ENCODE peak calls at places on chromosomes 13 and 19, in six cellular contexts. L, S, Y, B, N and Q are unnamed samples.

GRCh38 chr19:46860846-46861690 is at the start of gene ARHGAP35:
- DNase-seq in S (no peak), L (no peak), N (no peak), B (peak), Y (no peak), Q (no peak)

GRCh38 chr13:44976949-44977583 is 12.2 kb downstream of the NUFIP1 start:
- DNase-seq in Y (peak), B (no peak), S (no peak), L (no peak), N (no peak), Q (no peak)

GRCh38 chr19:41456342-41456918 is 13.5 kb downstream of the ERICH4 start:
- DNase-seq in S (no peak), N (no peak), L (no peak), Y (no peak), B (no peak), Q (no peak)

GRCh38 chr13:103431880-103432279 is 365.7 kb upstream of the SLC10A2 start:
- DNase-seq in S (no peak), L (no peak), Y (no peak), B (no peak), N (no peak), Q (no peak)

GRCh38 chr19:29623726-29624488 is 17.8 kb downstream of the POP4 start:
- DNase-seq in Y (no peak), L (no peak), B (no peak), S (no peak), N (no peak), Q (no peak)

GRCh38 chr13:80783926-80784325 is 443.0 kb upstream of the SPRY2 start:
- DNase-seq in L (no peak), B (peak), S (no peak), Y (no peak), N (no peak), Q (no peak)

GRCh38 chr19:29714953-29715694 is at the start of gene C19orf12:
- DNase-seq in L (peak), B (peak), Y (peak), N (peak), S (no peak), Q (no peak)

GRCh38 chr19:17718988-17719711 is at the start of gene MAP1S:
- DNase-seq in B (peak), S (no peak), N (peak), L (peak), Y (peak), Q (no peak)

GRCh38 chr13:34020388-34020787 is 202.4 kb downstream of the RFC3 start:
- DNase-seq in Y (no peak), B (no peak), L (no peak), N (no peak), S (no peak), Q (no peak)

GRCh38 chr13:93233997-93234416 is 7.4 kb downstream of the GPC6 start:
- DNase-seq in S (no peak), N (no peak), Y (no peak), L (no peak), B (no peak), Q (no peak)

GRCh38 chr19:31745731-31746130 is 396.5 kb upstream of the TSHZ3 start:
- DNase-seq in S (no peak), N (no peak), Y (no peak), L (no peak), B (no peak), Q (no peak)

GRCh38 chr13:76874466-76874865 is 11.7 kb downstream of the KCTD12 start:
- DNase-seq in L (peak), Y (no peak), N (no peak), S (no peak), B (no peak), Q (no peak)

GRCh38 chr19:41691268-41691970 is 3.3 kb upstream of the CEACAM7 start:
- DNase-seq in B (no peak), Y (peak), N (no peak), S (no peak), L (no peak), Q (no peak)

GRCh38 chr19:44596428-44597130 is 16.8 kb upstream of the IGSF23 start:
- DNase-seq in B (no peak), S (no peak), Y (peak), L (no peak), N (no peak), Q (no peak)

GRCh38 chr19:48842744-48843162 is 6.5 kb upstream of the HSD17B14 start:
- DNase-seq in L (no peak), B (no peak), Y (no peak), S (peak), N (peak), Q (no peak)

GRCh38 chr13:91187522-91187921 is 160.0 kb upstream of the MIR17HG start:
- DNase-seq in S (no peak), L (no peak), N (no peak), Y (no peak), B (no peak), Q (no peak)

GRCh38 chr13:45445053-45445452 is 19.7 kb upstream of the COG3 start:
- DNase-seq in L (no peak), N (no peak), Y (no peak), S (no peak), B (no peak), Q (no peak)

GRCh38 chr19:2616741-2617392 is 85.6 kb downstream of the GNG7 start:
- DNase-seq in L (no peak), S (no peak), B (no peak), Y (peak), N (peak), Q (no peak)

GRCh38 chr13:22455036-22455435 is 725.7 kb upstream of the SGCG start:
- DNase-seq in B (no peak), N (no peak), S (no peak), L (no peak), Y (no peak), Q (no peak)

GRCh38 chr13:108158746-108159145 is 56.6 kb downstream of the LIG4 start:
- DNase-seq in S (no peak), N (no peak), B (no peak), L (no peak), Y (no peak), Q (no peak)

DNA sequence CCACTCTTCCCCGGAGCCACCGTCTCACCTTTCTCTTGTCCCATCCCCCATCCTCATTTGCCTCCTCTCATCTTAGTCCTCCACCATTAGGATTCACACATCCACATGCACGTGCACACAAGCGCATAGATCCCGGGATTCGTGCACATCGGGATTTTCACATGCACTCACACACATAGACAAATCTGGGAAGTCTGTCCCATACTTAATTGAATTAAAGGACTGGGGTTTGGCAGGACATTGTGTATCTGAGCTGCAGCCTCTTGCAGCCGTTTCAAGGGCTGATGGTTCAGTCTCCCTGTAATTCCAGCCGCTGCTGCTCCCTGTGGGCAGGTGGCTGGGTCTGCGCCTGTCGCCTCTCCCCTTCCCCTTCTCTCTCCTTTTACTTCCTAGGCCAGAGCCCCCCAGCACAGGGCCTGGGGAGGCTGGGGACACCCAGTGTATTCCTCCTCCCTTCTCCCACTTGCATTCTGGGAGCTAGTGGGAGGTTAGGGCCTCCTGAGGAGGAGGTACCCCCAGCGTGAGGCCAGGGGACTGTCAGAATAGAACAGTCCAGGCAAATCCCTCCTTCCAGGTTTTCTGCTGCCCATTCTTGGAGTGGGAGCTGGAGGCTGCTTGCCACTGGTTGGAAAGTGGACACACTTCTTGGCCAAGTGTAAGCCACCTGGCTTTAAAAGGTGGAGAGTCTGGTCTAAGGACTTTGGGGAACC is 43.6 kb downstream of the LYL1 start:
- DNase-seq in S (no peak), N (no peak), B (no peak), L (no peak), Y (no peak), Q (no peak)
- H3K4me3 ChIP-seq in S (no peak), N (no peak), B (peak), L (no peak), Y (no peak), Q (no peak)

DNA sequence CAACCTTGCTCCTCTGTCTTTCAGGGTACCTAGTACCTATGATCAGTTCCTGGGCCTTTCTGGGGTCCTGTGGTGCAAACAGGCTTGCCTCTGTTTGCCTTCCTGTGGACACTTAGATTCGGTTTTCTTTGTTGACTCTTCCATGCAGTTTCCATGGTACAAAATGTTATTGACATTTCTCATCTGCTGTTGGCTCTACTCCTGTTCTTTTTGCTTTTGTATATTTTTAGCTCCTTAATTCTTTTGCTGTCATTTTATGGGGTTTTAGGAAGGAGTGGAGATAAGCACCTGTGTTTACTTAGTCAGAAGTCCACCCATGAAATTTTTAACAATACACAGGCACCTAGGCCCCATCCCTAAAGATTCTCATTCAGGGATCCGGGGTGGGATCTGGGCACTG is 20.5 kb upstream of the CNMD start:
- DNase-seq in S (no peak), B (no peak), L (no peak), N (no peak), Y (no peak), Q (no peak)
- TF ChIP-seq CTCF in S (no peak), B (no peak), L (no peak), N (no peak), Y (no peak), Q (no peak)

DNA sequence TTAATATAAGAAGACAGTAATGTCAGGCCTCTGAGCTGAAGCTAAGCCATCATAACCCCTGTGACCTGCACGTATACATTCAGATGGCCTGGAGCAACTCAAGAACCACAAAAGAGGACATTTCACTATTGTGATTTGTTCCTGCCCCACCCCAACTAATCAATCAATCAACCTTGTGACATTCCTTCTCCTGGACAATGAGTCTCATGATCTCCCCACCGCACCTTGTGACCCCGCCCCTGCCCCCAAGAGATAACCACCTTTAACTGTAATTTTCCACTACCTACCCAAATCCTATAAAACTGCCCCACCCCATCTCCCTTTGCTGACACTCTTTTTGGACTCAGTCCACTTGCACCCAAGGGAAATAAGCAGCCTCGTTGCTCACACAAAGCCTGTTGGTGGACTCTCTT is 14.1 kb downstream of the CD70 start:
- DNase-seq in Y (no peak), N (no peak), S (no peak), L (no peak), B (no peak), Q (no peak)
- H3K4me3 ChIP-seq in Y (no peak), N (no peak), S (no peak), L (no peak), B (no peak), Q (no peak)

DNA sequence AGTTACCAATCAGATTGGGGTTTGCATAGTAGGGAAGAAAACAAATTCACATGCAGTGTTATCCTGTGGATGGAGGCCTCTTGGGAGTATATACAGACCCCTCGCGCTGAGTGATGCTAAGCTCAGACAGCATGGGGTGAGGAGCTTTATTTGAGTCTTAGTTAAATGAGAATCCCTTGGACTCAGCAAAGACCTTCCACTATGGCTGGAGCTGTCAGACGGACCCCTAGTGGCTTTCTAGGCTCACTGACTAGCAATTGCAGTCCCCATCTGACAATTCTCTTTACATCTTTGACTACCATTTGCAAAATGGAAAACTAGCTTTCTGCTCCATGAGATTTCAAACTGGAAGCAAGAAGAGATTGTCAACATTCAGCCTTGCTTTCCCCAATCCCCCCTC is 90.4 kb downstream of the STOML3 start:
- DNase-seq in Y (no peak), B (no peak), N (no peak), L (no peak), S (no peak), Q (no peak)
- TF ChIP-seq CTCF in Y (no peak), B (no peak), N (no peak), L (peak), S (no peak), Q (no peak)

DNA sequence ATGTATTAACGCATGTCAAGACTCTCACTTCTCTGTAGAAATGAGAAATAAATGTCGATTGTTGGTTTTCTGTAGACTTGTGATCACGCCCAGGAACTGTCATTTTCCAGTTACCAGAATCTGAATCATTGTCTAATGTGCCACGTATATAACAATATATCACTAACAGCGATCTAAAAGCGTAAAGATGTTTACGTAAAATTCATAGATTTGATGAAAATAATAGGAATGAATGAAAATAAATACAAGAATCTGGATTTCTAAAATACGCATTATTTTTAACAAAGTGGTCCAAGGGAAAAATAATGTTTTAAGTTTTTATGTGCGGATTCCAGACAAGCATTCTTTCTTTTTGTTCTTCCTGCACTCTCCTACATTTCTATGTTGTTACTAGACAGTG is 13.9 kb downstream of the CDX2 start:
- DNase-seq in S (no peak), N (no peak), Y (no peak), L (no peak), B (no peak), Q (no peak)
- H3K4me3 ChIP-seq in S (no peak), N (no peak), Y (no peak), L (no peak), B (no peak), Q (no peak)

DNA sequence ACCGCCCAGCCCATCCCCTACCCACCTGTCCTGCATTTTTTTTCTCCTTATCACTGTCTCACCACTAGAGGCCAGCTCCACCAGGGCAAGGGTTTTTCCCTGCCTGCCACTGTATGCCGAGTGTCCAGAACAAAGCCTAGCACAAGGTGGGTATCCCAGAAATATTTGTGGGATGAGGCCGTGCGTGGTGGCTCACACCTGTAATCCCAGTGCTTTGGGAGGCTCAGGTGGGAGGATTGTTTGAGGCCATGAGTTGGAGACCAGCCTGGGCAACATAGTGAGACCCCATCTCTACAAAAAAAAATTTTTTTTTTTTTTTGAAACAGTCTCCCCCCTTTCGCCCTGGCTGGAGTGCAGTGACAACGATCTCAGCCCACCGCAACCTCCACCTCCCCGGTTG is 2.9 kb upstream of the MRI1 start:
- DNase-seq in Y (no peak), B (no peak), N (no peak), S (no peak), L (no peak), Q (no peak)
- TF ChIP-seq CTCF in Y (no peak), B (no peak), N (no peak), S (no peak), L (no peak), Q (no peak)

GRCh38 chr19:40441719-40442253 is 2.3 kb downstream of the SERTAD3 start:
- DNase-seq in Y (no peak), N (no peak), S (no peak), L (no peak), B (no peak), Q (no peak)
- H3K4me3 ChIP-seq in Y (no peak), N (no peak), S (no peak), L (no peak), B (peak), Q (peak)

GRCh38 chr13:95741584-95742563 is 64.9 kb downstream of the DNAJC3 start:
- DNase-seq in S (no peak), N (no peak), B (no peak), L (peak), Y (no peak), Q (no peak)

GRCh38 chr13:95749545-95749944 is 72.6 kb downstream of the DNAJC3 start:
- DNase-seq in L (no peak), S (no peak), Y (no peak), B (no peak), N (no peak), Q (no peak)

GRCh38 chr13:95743192-95743591 is 66.3 kb downstream of the DNAJC3 start:
- DNase-seq in S (no peak), B (no peak), N (no peak), L (no peak), Y (no peak), Q (no peak)

GRCh38 chr13:95745289-95745688 is 68.3 kb downstream of the DNAJC3 start:
- DNase-seq in N (no peak), B (no peak), Y (no peak), L (no peak), S (no peak), Q (no peak)

GRCh38 chr13:95745752-95746151 is 68.8 kb downstream of the DNAJC3 start:
- DNase-seq in N (no peak), S (no peak), B (no peak), L (no peak), Y (no peak), Q (no peak)
- TF ChIP-seq CTCF in N (no peak), S (no peak), B (no peak), L (no peak), Y (no peak), Q (peak)

GRCh38 chr19:4304509-4305252 is at the start of gene FSD1:
- DNase-seq in L (peak), S (no peak), B (no peak), N (no peak), Y (no peak), Q (no peak)
- H3K4me3 ChIP-seq in L (peak), S (no peak), B (no peak), N (no peak), Y (peak), Q (peak)

DNA sequence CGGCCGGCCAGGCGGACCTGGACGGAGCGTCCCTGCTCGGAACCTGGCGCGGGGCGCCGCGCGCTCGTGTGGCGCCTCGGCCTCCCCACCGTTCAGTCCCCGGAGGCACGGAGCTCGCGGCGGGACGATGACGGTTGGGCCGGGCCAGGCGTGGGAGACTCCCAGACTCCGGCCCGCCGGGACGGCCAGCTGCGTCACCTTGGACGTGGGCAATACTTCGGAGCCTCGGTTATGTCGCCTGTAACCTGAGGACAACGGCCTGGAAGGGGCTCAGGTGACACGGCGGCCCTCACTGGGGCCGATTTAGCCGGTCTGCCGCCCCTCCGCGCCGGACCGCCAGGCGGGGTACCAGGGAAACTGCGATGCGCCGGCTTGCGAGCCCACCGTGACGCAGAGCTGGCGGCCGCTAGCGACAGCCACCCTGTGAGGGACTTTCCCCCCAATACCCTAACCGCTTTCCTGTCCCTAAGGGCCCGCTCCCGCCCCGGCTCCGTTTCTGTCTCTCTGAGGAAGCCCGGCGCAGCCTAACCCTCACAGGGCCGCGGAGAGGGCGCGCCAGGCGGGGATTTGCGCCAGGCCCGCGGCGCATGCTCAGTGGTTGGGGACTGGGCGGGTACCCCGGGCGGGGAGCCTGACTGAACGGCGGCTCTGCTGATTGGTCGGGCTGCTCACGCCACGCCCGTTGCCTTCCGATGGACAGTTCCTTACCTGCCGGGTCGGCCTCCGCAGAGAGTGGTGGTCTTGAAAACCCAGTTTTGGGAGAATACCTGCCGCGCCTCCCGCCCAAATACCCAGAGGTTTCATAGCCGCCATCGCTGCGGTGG is 109.5 kb upstream of the DOCK9 start:
- DNase-seq in S (peak), N (peak), L (peak), Y (peak), B (peak), Q (peak)
- TF ChIP-seq CTCF in S (no peak), N (no peak), L (peak), Y (no peak), B (peak), Q (peak)